ENCODE peak calls at places on chromosomes 1 and 21, in ten cellular contexts. S is activated CD4-positive, CD25-positive, alpha-beta regulatory T cell treated with anti-CD3 and anti-CD28 coated beads, Interleukin-2, amount 50 U/mL, for 72 hours; P is T47D; R is non-pigmented ciliary epithelial cell; U is stimulated activated CD4-positive, alpha-beta T cell treated with anti-CD3 and anti-CD28 coated beads, Interleukin-1b, Interleukin-23, amount 100 ng/mL, for 1 hour; L is astrocyte of the spinal cord; H is D341Med; W is tibial artery; E is astrocyte of the cerebellum; X is body of pancreas. Z is an unnamed sample.
A peak's percentile ranks its signal among the peaks of the same experiment; 100 is the strongest.

GRCh38 chr21:38820471-38821239 is 14.9 kb downstream of the ETS2 start:
- DNase-seq in P (no peak), H (no peak), X (no peak), S (no peak), L (no peak), W (no peak), U (no peak), R (no peak), E (no peak), Z (no peak)

GRCh38 chr1:72412286-72412685 is 129.9 kb upstream of the NEGR1 start:
- DNase-seq in W (no peak), S (no peak), R (no peak), X (no peak), L (peak; percentile 6), U (no peak), P (no peak), H (no peak), E (no peak), Z (no peak)

GRCh38 chr1:11728126-11728806 is 7.7 kb upstream of the AGTRAP start:
- DNase-seq in E (no peak), L (no peak), R (no peak), W (no peak), H (no peak), X (no peak), U (no peak), P (no peak), S (no peak), Z (no peak)

GRCh38 chr1:110339427-110340206 is 440 bp downstream of the RBM15 start:
- DNase-seq in U (no peak), W (no peak), P (peak; percentile 10), H (peak; percentile 30), L (peak; percentile 45), S (peak; percentile 66), E (no peak), R (no peak), X (no peak), Z (peak; percentile 36)

GRCh38 chr1:186008920-186009737 is 274.9 kb downstream of the HMCN1 start:
- DNase-seq in L (peak; percentile 66), U (no peak), R (no peak), S (no peak), W (no peak), X (no peak), E (peak; percentile 78), H (no peak), P (no peak), Z (no peak)

GRCh38 chr1:18469514-18469913 is 11.2 kb upstream of the KLHDC7A start:
- DNase-seq in L (no peak), H (no peak), P (no peak), R (no peak), X (no peak), U (no peak), E (no peak), S (no peak), W (no peak), Z (no peak)

GRCh38 chr1:151198254-151199127 is at the start of gene PIP5K1A:
- DNase-seq in P (peak; percentile 96), S (peak; percentile 98), H (peak; percentile 99), R (peak; percentile 91), X (peak; percentile 98), W (peak; percentile 99), L (peak; percentile 98), E (peak; percentile 95), U (peak; percentile 97), Z (peak; percentile 99)

GRCh38 chr1:153361129-153362109 is 3.8 kb downstream of the S100A9 start:
- DNase-seq in P (no peak), H (no peak), U (no peak), L (no peak), X (no peak), E (no peak), W (peak; percentile 10), R (no peak), S (no peak), Z (no peak)

GRCh38 chr1:168179411-168180147 is 817 bp downstream of the TIPRL start:
- DNase-seq in W (no peak), R (no peak), X (no peak), P (no peak), H (peak; percentile 46), E (no peak), U (no peak), L (no peak), S (no peak), Z (no peak)

GRCh38 chr1:202479630-202480029 is 131.1 kb downstream of the PPP1R12B start:
- DNase-seq in H (no peak), S (no peak), P (no peak), E (no peak), R (no peak), X (no peak), U (no peak), L (no peak), W (no peak), Z (no peak)

GRCh38 chr21:45019887-45020537 is 54.4 kb upstream of the ADARB1 start:
- DNase-seq in W (peak; percentile 69), S (peak; percentile 11), U (no peak), R (no peak), L (no peak), X (peak; percentile 8), P (no peak), H (no peak), E (no peak), Z (no peak)

GRCh38 chr1:53485478-53486394 is 26.5 kb downstream of the DMRTB1 start:
- DNase-seq in H (peak; percentile 87), X (peak; percentile 72), P (peak; percentile 84), E (peak; percentile 71), S (peak; percentile 74), W (peak; percentile 81), U (peak; percentile 29), L (peak; percentile 79), R (peak; percentile 31), Z (peak; percentile 24)

GRCh38 chr1:41305576-41306365 is 55.5 kb upstream of the FOXO6 start:
- DNase-seq in E (no peak), R (no peak), U (no peak), H (no peak), S (no peak), L (no peak), X (no peak), P (no peak), W (no peak), Z (no peak)

GRCh38 chr1:29392036-29392435 is 155.7 kb downstream of the PTPRU start:
- DNase-seq in P (no peak), X (no peak), U (no peak), L (no peak), S (no peak), H (no peak), W (no peak), E (no peak), R (no peak), Z (no peak)

GRCh38 chr1:41566274-41566885 is 81.9 kb upstream of the EDN2 start:
- DNase-seq in X (no peak), P (no peak), W (peak; percentile 28), S (no peak), R (no peak), H (no peak), U (no peak), L (no peak), E (no peak), Z (no peak)

GRCh38 chr1:234711400-234711799 is 101.4 kb upstream of the IRF2BP2 start:
- DNase-seq in E (no peak), X (no peak), P (no peak), L (no peak), S (no peak), H (no peak), W (no peak), R (no peak), U (no peak), Z (no peak)

GRCh38 chr1:56394298-56394697 is 185.1 kb downstream of the PLPP3 start:
- DNase-seq in R (no peak), W (peak; percentile 82), H (no peak), P (no peak), U (no peak), E (no peak), L (no peak), S (no peak), X (no peak), Z (no peak)

GRCh38 chr1:97050501-97050900 is 328.9 kb downstream of the PTBP2 start:
- DNase-seq in U (no peak), W (no peak), S (no peak), X (no peak), P (no peak), H (peak; percentile 17), E (peak; percentile 28), R (peak; percentile 70), L (peak; percentile 56), Z (no peak)

GRCh38 chr1:184945678-184946412 is 28.5 kb downstream of the NIBAN1 start:
- DNase-seq in U (no peak), E (no peak), L (no peak), P (no peak), R (no peak), W (no peak), H (no peak), S (no peak), X (no peak), Z (no peak)

GRCh38 chr1:66648896-66649597 is 103.2 kb upstream of the DYNLT5 start:
- DNase-seq in E (no peak), U (no peak), R (no peak), X (no peak), S (no peak), P (no peak), W (no peak), H (no peak), L (no peak), Z (no peak)

GRCh38 chr1:160376525-160377131 is 9.8 kb downstream of the NHLH1 start:
- DNase-seq in E (peak; percentile 45), P (peak; percentile 58), U (no peak), L (peak; percentile 68), X (peak; percentile 38), H (peak; percentile 75), W (no peak), S (no peak), R (peak; percentile 42), Z (peak; percentile 15)

GRCh38 chr1:233082778-233083550 is 132.6 kb downstream of the NTPCR start:
- DNase-seq in S (no peak), R (no peak), X (no peak), W (no peak), H (no peak), P (no peak), U (no peak), E (no peak), L (no peak), Z (no peak)

GRCh38 chr1:181090653-181091126 is 2.2 kb downstream of the IER5 start:
- DNase-seq in U (no peak), P (no peak), R (no peak), E (no peak), L (no peak), H (no peak), S (no peak), W (no peak), X (no peak), Z (no peak)

GRCh38 chr21:42687796-42688195 is 34.4 kb downstream of the PDE9A start:
- DNase-seq in P (no peak), L (no peak), X (no peak), S (no peak), R (no peak), U (no peak), W (no peak), E (no peak), H (no peak), Z (no peak)

GRCh38 chr1:7488475-7488842 is 282.6 kb upstream of the VAMP3 start:
- DNase-seq in P (no peak), E (no peak), L (no peak), H (no peak), S (no peak), X (no peak), R (no peak), U (no peak), W (no peak), Z (no peak)

GRCh38 chr21:38957575-38958340 is 152.0 kb downstream of the ETS2 start:
- DNase-seq in W (no peak), P (no peak), R (no peak), S (no peak), X (no peak), E (no peak), L (no peak), H (no peak), U (no peak), Z (no peak)

GRCh38 chr1:232344791-232345399 is 285.0 kb downstream of the SIPA1L2 start:
- DNase-seq in U (no peak), W (no peak), E (no peak), X (no peak), P (no peak), L (peak; percentile 5), R (no peak), H (no peak), S (no peak), Z (no peak)

GRCh38 chr1:245086389-245086969 is 68.3 kb upstream of the KIF26B start:
- DNase-seq in S (no peak), L (peak; percentile 62), X (no peak), E (no peak), R (no peak), U (no peak), H (no peak), W (no peak), P (no peak), Z (no peak)

Z was measured in activated CD4-positive, alpha-beta T cell treated with anti-CD3 and anti-CD28 coated beads, Interleukin-2, amount 50 U/mL, for 24 hours.